ENCODE peak calls at places on chromosomes 12 and 14, in nine cellular contexts. One of them, this sample, is unnamed.

GRCh38 chr14:37384870-37385596 is 187.3 kb downstream of the MIPOL1 start:
- DNase-seq in OCI-LY7: no peak
- DNase-seq in neural crest cell: no peak
- DNase-seq in IMR-90: no peak
- DNase-seq in fibroblast of mammary gland: no peak
- DNase-seq in foreskin keratinocyte: no peak
- DNase-seq in GM12865: no peak
- DNase-seq in heart right ventricle: no peak
- DNase-seq in hepatocyte: peak
- DNase-seq in this sample: peak

GRCh38 chr12:28578361-28578760 is 388.1 kb downstream of the CCDC91 start:
- DNase-seq in neural crest cell: no peak
- DNase-seq in hepatocyte: no peak
- DNase-seq in OCI-LY7: no peak
- DNase-seq in fibroblast of mammary gland: peak
- DNase-seq in foreskin keratinocyte: peak
- DNase-seq in IMR-90: no peak
- DNase-seq in heart right ventricle: no peak
- DNase-seq in GM12865: no peak
- DNase-seq in this sample: no peak

GRCh38 chr12:53726946-53727309 is 324 bp downstream of the CALCOCO1 start:
- DNase-seq in hepatocyte: no peak
- DNase-seq in neural crest cell: no peak
- DNase-seq in heart right ventricle: no peak
- DNase-seq in GM12865: no peak
- DNase-seq in fibroblast of mammary gland: peak
- DNase-seq in OCI-LY7: no peak
- DNase-seq in IMR-90: peak
- DNase-seq in foreskin keratinocyte: no peak
- DNase-seq in this sample: no peak

GRCh38 chr14:22084393-22085281 is 411.0 kb upstream of the OR4E1 start:
- DNase-seq in fibroblast of mammary gland: peak
- DNase-seq in IMR-90: peak
- DNase-seq in heart right ventricle: no peak
- DNase-seq in OCI-LY7: peak
- DNase-seq in neural crest cell: peak
- DNase-seq in GM12865: peak
- DNase-seq in foreskin keratinocyte: no peak
- DNase-seq in hepatocyte: peak
- DNase-seq in this sample: peak

GRCh38 chr12:75650989-75651695 is 139.7 kb upstream of the KRR1 start:
- DNase-seq in foreskin keratinocyte: peak
- DNase-seq in heart right ventricle: no peak
- DNase-seq in neural crest cell: no peak
- DNase-seq in hepatocyte: no peak
- DNase-seq in OCI-LY7: no peak
- DNase-seq in fibroblast of mammary gland: peak
- DNase-seq in IMR-90: no peak
- DNase-seq in GM12865: no peak
- DNase-seq in this sample: no peak

GRCh38 chr12:5510251-5510805 is 78.4 kb downstream of the NTF3 start:
- DNase-seq in hepatocyte: no peak
- DNase-seq in OCI-LY7: no peak
- DNase-seq in IMR-90: no peak
- DNase-seq in foreskin keratinocyte: no peak
- DNase-seq in GM12865: no peak
- DNase-seq in neural crest cell: no peak
- DNase-seq in fibroblast of mammary gland: no peak
- DNase-seq in heart right ventricle: no peak
- DNase-seq in this sample: no peak

GRCh38 chr12:6765048-6765633 is 1.0 kb upstream of the PTMS start:
- DNase-seq in heart right ventricle: no peak
- DNase-seq in OCI-LY7: no peak
- DNase-seq in fibroblast of mammary gland: no peak
- DNase-seq in hepatocyte: no peak
- DNase-seq in GM12865: no peak
- DNase-seq in foreskin keratinocyte: no peak
- DNase-seq in IMR-90: no peak
- DNase-seq in neural crest cell: no peak
- DNase-seq in this sample: no peak

GRCh38 chr14:103160321-103161053 is 37.2 kb downstream of the TNFAIP2 start:
- DNase-seq in hepatocyte: no peak
- DNase-seq in fibroblast of mammary gland: no peak
- DNase-seq in IMR-90: no peak
- DNase-seq in OCI-LY7: no peak
- DNase-seq in heart right ventricle: no peak
- DNase-seq in foreskin keratinocyte: no peak
- DNase-seq in neural crest cell: no peak
- DNase-seq in GM12865: no peak
- DNase-seq in this sample: no peak

GRCh38 chr12:62618319-62618718 is 151.7 kb downstream of the MON2 start:
- DNase-seq in fibroblast of mammary gland: no peak
- DNase-seq in OCI-LY7: no peak
- DNase-seq in foreskin keratinocyte: no peak
- DNase-seq in hepatocyte: no peak
- DNase-seq in IMR-90: no peak
- DNase-seq in neural crest cell: no peak
- DNase-seq in GM12865: no peak
- DNase-seq in heart right ventricle: no peak
- DNase-seq in this sample: no peak

GRCh38 chr12:52865090-52865944 is 16.5 kb upstream of the KRT78 start:
- DNase-seq in neural crest cell: peak
- DNase-seq in heart right ventricle: peak
- DNase-seq in GM12865: peak
- DNase-seq in OCI-LY7: peak
- DNase-seq in fibroblast of mammary gland: peak
- DNase-seq in IMR-90: peak
- DNase-seq in foreskin keratinocyte: no peak
- DNase-seq in hepatocyte: peak
- DNase-seq in this sample: peak

GRCh38 chr14:101665478-101666078 is 95.9 kb upstream of the PPP2R5C start:
- DNase-seq in OCI-LY7: peak
- DNase-seq in foreskin keratinocyte: peak
- DNase-seq in IMR-90: peak
- DNase-seq in hepatocyte: peak
- DNase-seq in fibroblast of mammary gland: peak
- DNase-seq in heart right ventricle: no peak
- DNase-seq in GM12865: peak
- DNase-seq in neural crest cell: peak
- DNase-seq in this sample: peak

GRCh38 chr12:6838854-6839253 is 1.9 kb upstream of the GNB3 start:
- DNase-seq in hepatocyte: no peak
- DNase-seq in GM12865: no peak
- DNase-seq in fibroblast of mammary gland: no peak
- DNase-seq in neural crest cell: no peak
- DNase-seq in heart right ventricle: no peak
- DNase-seq in OCI-LY7: no peak
- DNase-seq in IMR-90: no peak
- DNase-seq in foreskin keratinocyte: no peak
- DNase-seq in this sample: no peak

GRCh38 chr12:89742337-89743022 is 33.8 kb upstream of the ATP2B1 start:
- DNase-seq in heart right ventricle: no peak
- DNase-seq in GM12865: no peak
- DNase-seq in neural crest cell: no peak
- DNase-seq in hepatocyte: no peak
- DNase-seq in OCI-LY7: no peak
- DNase-seq in foreskin keratinocyte: no peak
- DNase-seq in fibroblast of mammary gland: no peak
- DNase-seq in IMR-90: no peak
- DNase-seq in this sample: no peak

GRCh38 chr12:100303831-100304230 is 36.9 kb downstream of the SCYL2 start:
- DNase-seq in GM12865: no peak
- DNase-seq in IMR-90: no peak
- DNase-seq in heart right ventricle: no peak
- DNase-seq in hepatocyte: no peak
- DNase-seq in foreskin keratinocyte: no peak
- DNase-seq in neural crest cell: no peak
- DNase-seq in fibroblast of mammary gland: no peak
- DNase-seq in OCI-LY7: no peak
- DNase-seq in this sample: no peak

GRCh38 chr14:75559451-75560187 is 18.8 kb upstream of the FLVCR2 start:
- DNase-seq in hepatocyte: peak
- DNase-seq in OCI-LY7: no peak
- DNase-seq in foreskin keratinocyte: peak
- DNase-seq in GM12865: peak
- DNase-seq in IMR-90: peak
- DNase-seq in heart right ventricle: no peak
- DNase-seq in fibroblast of mammary gland: peak
- DNase-seq in neural crest cell: no peak
- DNase-seq in this sample: peak

GRCh38 chr12:11696084-11696483 is 46.6 kb downstream of the ETV6 start:
- DNase-seq in foreskin keratinocyte: no peak
- DNase-seq in GM12865: no peak
- DNase-seq in hepatocyte: no peak
- DNase-seq in neural crest cell: no peak
- DNase-seq in fibroblast of mammary gland: no peak
- DNase-seq in OCI-LY7: no peak
- DNase-seq in heart right ventricle: no peak
- DNase-seq in IMR-90: no peak
- DNase-seq in this sample: no peak

DNA sequence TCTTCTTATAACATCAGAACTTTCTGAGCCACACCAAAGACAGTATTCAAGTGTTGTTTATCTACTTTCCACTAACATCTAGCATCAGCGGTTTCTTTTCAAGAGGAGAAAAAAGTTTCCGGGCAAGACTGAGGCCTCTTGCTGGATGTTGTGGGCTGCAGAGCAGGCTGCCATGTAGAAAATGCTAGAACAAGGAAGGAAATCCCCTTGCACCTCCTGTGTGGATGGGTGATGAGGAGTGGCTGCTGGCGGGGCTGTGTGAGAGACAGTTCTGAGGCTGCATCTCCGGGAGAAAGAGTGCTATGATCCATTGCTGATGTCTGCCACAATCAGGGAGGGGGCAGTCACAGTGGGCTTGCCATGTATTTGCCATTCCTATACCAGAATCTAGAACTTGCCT is 37.8 kb upstream of the PPP1CC start:
- DNase-seq in hepatocyte: no peak
- DNase-seq in heart right ventricle: no peak
- DNase-seq in OCI-LY7: peak
- DNase-seq in GM12865: no peak
- DNase-seq in neural crest cell: no peak
- DNase-seq in fibroblast of mammary gland: no peak
- DNase-seq in IMR-90: no peak
- DNase-seq in foreskin keratinocyte: no peak
- DNase-seq in this sample: no peak
- TF ChIP-seq CTCF in hepatocyte: no peak
- TF ChIP-seq CTCF in heart right ventricle: no peak
- TF ChIP-seq CTCF in OCI-LY7: no peak
- TF ChIP-seq CTCF in GM12865: no peak
- TF ChIP-seq CTCF in neural crest cell: no peak
- TF ChIP-seq CTCF in fibroblast of mammary gland: no peak
- TF ChIP-seq CTCF in IMR-90: no peak
- TF ChIP-seq CTCF in foreskin keratinocyte: no peak
- TF ChIP-seq CTCF in this sample: no peak

GRCh38 chr12:131075611-131076010 is 121.9 kb downstream of the ADGRD1 start:
- DNase-seq in GM12865: no peak
- DNase-seq in fibroblast of mammary gland: no peak
- DNase-seq in neural crest cell: no peak
- DNase-seq in hepatocyte: no peak
- DNase-seq in IMR-90: no peak
- DNase-seq in foreskin keratinocyte: no peak
- DNase-seq in heart right ventricle: no peak
- DNase-seq in OCI-LY7: no peak
- DNase-seq in this sample: no peak

GRCh38 chr12:131075194-131075593 is 121.5 kb downstream of the ADGRD1 start:
- DNase-seq in hepatocyte: no peak
- DNase-seq in GM12865: no peak
- DNase-seq in neural crest cell: no peak
- DNase-seq in fibroblast of mammary gland: no peak
- DNase-seq in OCI-LY7: no peak
- DNase-seq in foreskin keratinocyte: no peak
- DNase-seq in IMR-90: no peak
- DNase-seq in heart right ventricle: no peak
- DNase-seq in this sample: no peak

GRCh38 chr12:131076791-131077747 is 123.4 kb downstream of the ADGRD1 start:
- DNase-seq in neural crest cell: no peak
- DNase-seq in hepatocyte: no peak
- DNase-seq in foreskin keratinocyte: no peak
- DNase-seq in heart right ventricle: no peak
- DNase-seq in GM12865: no peak
- DNase-seq in IMR-90: no peak
- DNase-seq in fibroblast of mammary gland: no peak
- DNase-seq in OCI-LY7: no peak
- DNase-seq in this sample: no peak

GRCh38 chr12:131076277-131076676 is 122.6 kb downstream of the ADGRD1 start:
- DNase-seq in hepatocyte: no peak
- DNase-seq in GM12865: no peak
- DNase-seq in foreskin keratinocyte: no peak
- DNase-seq in fibroblast of mammary gland: no peak
- DNase-seq in IMR-90: no peak
- DNase-seq in heart right ventricle: no peak
- DNase-seq in OCI-LY7: no peak
- DNase-seq in neural crest cell: no peak
- DNase-seq in this sample: no peak

DNA sequence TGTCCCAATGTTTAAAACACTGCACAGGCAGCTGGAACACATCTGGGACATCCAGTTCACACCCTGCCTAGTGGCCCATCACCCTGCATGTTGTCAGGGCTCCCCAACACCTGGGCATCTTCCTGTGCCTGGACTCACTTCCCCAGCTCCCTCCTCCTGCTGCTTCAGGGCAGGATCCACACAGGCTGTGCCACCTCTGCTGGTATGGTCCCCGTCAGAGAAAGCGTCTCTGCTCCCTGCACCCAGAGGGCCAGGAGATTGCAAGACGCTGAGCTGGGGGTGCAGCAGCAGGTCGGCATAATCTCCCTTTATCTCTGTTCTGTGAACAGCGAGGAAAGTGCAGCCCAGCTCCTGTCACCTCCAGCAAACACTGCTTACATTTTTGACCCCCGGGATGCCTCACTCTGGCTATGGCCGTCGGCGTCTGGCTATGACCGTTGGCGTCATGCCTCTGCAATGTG is 124.3 kb downstream of the ADGRD1 start:
- DNase-seq in foreskin keratinocyte: no peak
- DNase-seq in OCI-LY7: no peak
- DNase-seq in heart right ventricle: peak
- DNase-seq in neural crest cell: no peak
- DNase-seq in GM12865: no peak
- DNase-seq in hepatocyte: no peak
- DNase-seq in fibroblast of mammary gland: no peak
- DNase-seq in IMR-90: no peak
- DNase-seq in this sample: no peak
- TF ChIP-seq CTCF in foreskin keratinocyte: no peak
- TF ChIP-seq CTCF in OCI-LY7: no peak
- TF ChIP-seq CTCF in heart right ventricle: no peak
- TF ChIP-seq CTCF in neural crest cell: no peak
- TF ChIP-seq CTCF in GM12865: no peak
- TF ChIP-seq CTCF in hepatocyte: no peak
- TF ChIP-seq CTCF in fibroblast of mammary gland: no peak
- TF ChIP-seq CTCF in IMR-90: no peak
- TF ChIP-seq CTCF in this sample: no peak

GRCh38 chr12:44873898-44874297 is 2.2 kb downstream of the NELL2 start:
- DNase-seq in fibroblast of mammary gland: peak
- DNase-seq in GM12865: no peak
- DNase-seq in IMR-90: peak
- DNase-seq in foreskin keratinocyte: no peak
- DNase-seq in hepatocyte: peak
- DNase-seq in neural crest cell: no peak
- DNase-seq in heart right ventricle: no peak
- DNase-seq in OCI-LY7: peak
- DNase-seq in this sample: no peak
- TF ChIP-seq CTCF in fibroblast of mammary gland: no peak
- TF ChIP-seq CTCF in GM12865: no peak
- TF ChIP-seq CTCF in IMR-90: no peak
- TF ChIP-seq CTCF in foreskin keratinocyte: peak
- TF ChIP-seq CTCF in hepatocyte: peak
- TF ChIP-seq CTCF in neural crest cell: peak
- TF ChIP-seq CTCF in heart right ventricle: no peak
- TF ChIP-seq CTCF in OCI-LY7: peak
- TF ChIP-seq CTCF in this sample: no peak

GRCh38 chr12:105670664-105671063 is 340.2 kb downstream of the C12orf75 start:
- DNase-seq in OCI-LY7: no peak
- DNase-seq in neural crest cell: no peak
- DNase-seq in IMR-90: no peak
- DNase-seq in GM12865: no peak
- DNase-seq in heart right ventricle: no peak
- DNase-seq in foreskin keratinocyte: no peak
- DNase-seq in hepatocyte: no peak
- DNase-seq in fibroblast of mammary gland: no peak
- DNase-seq in this sample: no peak
- TF ChIP-seq CTCF in OCI-LY7: no peak
- TF ChIP-seq CTCF in neural crest cell: no peak
- TF ChIP-seq CTCF in IMR-90: no peak
- TF ChIP-seq CTCF in GM12865: no peak
- TF ChIP-seq CTCF in heart right ventricle: no peak
- TF ChIP-seq CTCF in foreskin keratinocyte: no peak
- TF ChIP-seq CTCF in hepatocyte: no peak
- TF ChIP-seq CTCF in fibroblast of mammary gland: no peak
- TF ChIP-seq CTCF in this sample: no peak